ENCODE peak calls at places on chromosome 18, in ten cellular contexts. M is thyroid gland; O is dorsolateral prefrontal cortex; X is nephron progenitor cell; T is ELR; W is CD8-positive, alpha-beta memory T cell; A is foreskin fibroblast; H is cardiac muscle cell; I is A172; Q is HCEC 1CT. P is an unnamed sample.

GRCh38 chr18:22688877-22689496 is 244.1 kb upstream of the RBBP8 start:
- DNase-seq in M (no peak), O (no peak), X (no peak), T (no peak), W (no peak), A (no peak), H (no peak), I (no peak), Q (no peak), P (no peak)

GRCh38 chr18:46559296-46559695 is 97.7 kb downstream of the LOXHD1 start:
- DNase-seq in M (no peak), O (no peak), X (no peak), T (no peak), W (no peak), A (no peak), H (no peak), I (no peak), Q (no peak), P (no peak)

GRCh38 chr18:11124054-11124453 is 25.3 kb downstream of the PIEZO2 start:
- DNase-seq in M (no peak), O (no peak), X (no peak), T (no peak), W (no peak), A (no peak), H (no peak), I (no peak), Q (no peak), P (no peak)

GRCh38 chr18:29154196-29154757 is 977.3 kb upstream of the CDH2 start:
- DNase-seq in M (no peak), O (no peak), X (no peak), T (peak), W (no peak), A (no peak), H (no peak), I (peak), Q (peak), P (no peak)

GRCh38 chr18:27605107-27605834 is 420.2 kb upstream of the CHST9 start:
- DNase-seq in M (peak), O (peak), X (peak), T (peak), W (no peak), A (peak), H (peak), I (peak), Q (peak), P (no peak)

GRCh38 chr18:75592527-75592926 is 165.0 kb upstream of the SMIM21 start:
- DNase-seq in M (no peak), O (no peak), X (no peak), T (no peak), W (no peak), A (no peak), H (no peak), I (no peak), Q (no peak), P (no peak)

GRCh38 chr18:34511879-34512278 is 198.2 kb upstream of the DTNA start:
- DNase-seq in M (no peak), O (no peak), X (no peak), T (no peak), W (no peak), A (no peak), H (no peak), I (no peak), Q (no peak), P (no peak)

GRCh38 chr18:57674891-57675290 is 53.3 kb upstream of the NARS1 start:
- DNase-seq in M (no peak), O (no peak), X (no peak), T (no peak), W (no peak), A (no peak), H (no peak), I (no peak), Q (no peak), P (no peak)

GRCh38 chr18:46097378-46097852 is 681 bp downstream of the ATP5F1A start:
- DNase-seq in M (peak), O (peak), X (no peak), T (no peak), W (no peak), A (no peak), H (peak), I (no peak), Q (no peak), P (no peak)

GRCh38 chr18:6683112-6683876 is 46.2 kb upstream of the ARHGAP28 start:
- DNase-seq in M (no peak), O (no peak), X (no peak), T (no peak), W (no peak), A (no peak), H (no peak), I (peak), Q (no peak), P (no peak)

GRCh38 chr18:2254977-2255376 is 316.3 kb downstream of the METTL4 start:
- DNase-seq in M (no peak), O (no peak), X (no peak), T (no peak), W (no peak), A (no peak), H (no peak), I (no peak), Q (no peak), P (no peak)

GRCh38 chr18:58351776-58352175 is 277.1 kb downstream of the ALPK2 start:
- DNase-seq in M (no peak), O (no peak), X (no peak), T (no peak), W (no peak), A (no peak), H (no peak), I (no peak), Q (no peak), P (no peak)

GRCh38 chr18:32909798-32910561 is 137.2 kb upstream of the KLHL14 start:
- DNase-seq in M (no peak), O (no peak), X (no peak), T (no peak), W (no peak), A (no peak), H (no peak), I (no peak), Q (no peak), P (no peak)